ENCODE peak calls at places on chromosomes 7 and 10, in five cellular contexts. Z, J, G, F and A are unnamed samples. For H3K9me3, the result is how much of the 10 kb centered on the place peaks cover.

GRCh38 chr7:6299774-6300173 is 27.4 kb upstream of the CYTH3 start:
- DNase-seq in J (no peak), G (no peak), F (no peak), Z (no peak), A (no peak)

GRCh38 chr10:133325761-133326463 is 10.8 kb downstream of the CALY start:
- DNase-seq in Z (no peak), F (no peak), J (no peak), G (no peak), A (no peak)

GRCh38 chr7:142301299-142301698 is 43.4 kb upstream of the PRSS58 start:
- DNase-seq in F (no peak), J (no peak), Z (no peak), G (no peak), A (peak)

GRCh38 chr7:124856299-124856888 is 73.2 kb downstream of the POT1 start:
- DNase-seq in F (peak), G (peak), Z (peak), J (peak), A (peak)

GRCh38 chr7:105703207-105703930 is 122.1 kb upstream of the EFCAB10 start:
- DNase-seq in J (no peak), F (no peak), G (no peak), Z (no peak), A (no peak)

GRCh38 chr7:38424750-38425463 is 151.5 kb upstream of the TARP start:
- DNase-seq in Z (no peak), F (no peak), G (no peak), J (no peak), A (no peak)

GRCh38 chr10:5983813-5984212 is 6.5 kb upstream of the IL15RA start:
- DNase-seq in Z (no peak), F (no peak), G (no peak), J (no peak), A (no peak)

GRCh38 chr7:72751978-72752377 is 76.0 kb downstream of the TYW1B start:
- DNase-seq in Z (no peak), F (no peak), J (no peak), G (no peak), A (no peak)

GRCh38 chr10:17001961-17002749 is 127.5 kb downstream of the CUBN start:
- DNase-seq in F (no peak), Z (no peak), G (no peak), J (peak), A (no peak)

GRCh38 chr7:29332027-29332806 is 137.6 kb downstream of the CHN2 start:
- DNase-seq in F (no peak), Z (no peak), G (no peak), J (no peak), A (no peak)

GRCh38 chr7:356691-357462 is 66.9 kb downstream of the FOXL3 start:
- DNase-seq in J (no peak), G (no peak), Z (no peak), F (no peak), A (no peak)

GRCh38 chr10:104300736-104301292 is 31.8 kb downstream of the GSTO2 start:
- DNase-seq in Z (peak), J (peak), F (no peak), G (peak), A (peak)

GRCh38 chr7:100629117-100629711 is 12.1 kb downstream of the TFR2 start:
- DNase-seq in G (peak), F (peak), Z (no peak), J (no peak), A (peak)

GRCh38 chr10:19663344-19663743 is 152.9 kb upstream of the PLXDC2 start:
- DNase-seq in G (no peak), J (no peak), Z (no peak), F (no peak), A (no peak)

GRCh38 chr10:14146501-14146900 is 184.2 kb downstream of the FRMD4A start:
- DNase-seq in Z (no peak), J (peak), F (no peak), G (no peak), A (no peak)

GRCh38 chr7:55063633-55064032 is 44.8 kb downstream of the EGFR start:
- DNase-seq in F (no peak), Z (no peak), G (no peak), J (peak), A (peak)

GRCh38 chr7:30330134-30331111 is 46.0 kb downstream of the ZNRF2 start:
- DNase-seq in Z (peak), G (no peak), J (peak), F (no peak), A (no peak)

GRCh38 chr10:97537186-97537869 is 35.3 kb upstream of the ANKRD2 start:
- DNase-seq in G (no peak), F (no peak), Z (no peak), J (no peak), A (no peak)

GRCh38 chr10:128481152-128481551 is 354.9 kb upstream of the MKI67 start:
- DNase-seq in J (no peak), G (no peak), Z (no peak), F (no peak), A (no peak)

DNA sequence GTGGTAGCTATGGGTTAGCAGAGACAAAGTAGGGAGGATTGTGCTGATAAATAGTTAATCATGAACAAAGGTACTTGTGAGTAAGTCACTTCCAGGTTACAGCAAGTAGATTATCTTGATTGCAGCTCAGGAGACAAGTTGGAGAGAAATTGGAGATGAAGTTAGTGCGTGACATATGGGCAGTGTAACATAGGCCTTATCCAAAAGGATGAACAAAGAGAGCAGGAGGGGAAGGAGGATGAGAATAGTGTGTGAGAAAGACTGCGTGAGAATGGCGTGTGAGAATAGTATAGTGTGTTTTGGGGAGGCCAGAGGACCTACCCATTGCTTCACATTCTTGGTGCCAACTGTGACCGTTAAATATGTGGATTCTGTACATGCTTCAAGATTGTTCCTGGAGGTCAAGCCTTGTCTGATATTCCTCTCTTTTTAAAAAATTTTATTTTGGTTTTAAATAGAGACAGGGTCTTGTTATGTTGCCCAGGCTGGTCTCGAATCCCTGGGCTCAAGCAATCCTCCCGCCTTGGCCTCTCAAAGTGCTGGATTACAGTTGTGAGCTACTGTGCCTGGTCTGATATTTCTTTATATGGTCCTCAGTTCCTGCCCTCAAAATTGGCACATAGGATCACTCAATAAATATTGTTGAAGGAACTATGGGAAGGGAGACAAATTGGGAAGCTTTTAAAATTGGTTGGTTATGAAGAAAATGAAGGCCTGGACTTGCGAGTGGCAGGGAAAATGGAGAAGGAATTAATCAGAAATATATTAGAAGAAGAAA is 3.2 kb downstream of the VCL start:
- DNase-seq in J (no peak), F (no peak), G (no peak), Z (peak), A (no peak)
- H3K4me3 ChIP-seq in J (peak), F (peak), G (peak), Z (no peak), A (no peak)

DNA sequence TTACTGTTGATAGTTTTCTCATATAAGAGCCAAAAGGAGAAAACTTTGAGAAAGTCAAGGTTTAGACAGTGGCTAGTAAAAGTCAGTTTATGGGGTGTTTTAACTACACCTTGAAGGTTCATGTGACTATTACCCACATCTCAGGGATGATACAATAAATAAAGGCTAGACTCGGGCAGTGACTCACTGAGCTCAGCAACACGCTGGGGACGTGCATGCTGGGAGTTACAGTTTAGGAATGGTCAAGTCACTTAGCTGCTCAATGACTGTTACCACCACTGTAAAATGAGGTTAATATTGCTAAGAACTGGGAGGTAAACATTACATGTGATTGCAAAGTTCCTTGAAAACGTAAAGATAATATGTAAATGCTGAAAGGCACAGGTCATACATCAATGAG is 1254.4 kb upstream of the PHF14 start:
- DNase-seq in J (peak), Z (no peak), G (no peak), F (no peak), A (no peak)
- H3K9me3 ChIP-seq in J (under half), Z (under half), G (under half), F (under half), A (under half)

GRCh38 chr10:69651362-69651761 is 21.3 kb downstream of the FAM241B start:
- DNase-seq in G (no peak), F (no peak), J (no peak), Z (no peak), A (no peak)
- H3K4me3 ChIP-seq in G (no peak), F (no peak), J (no peak), Z (no peak), A (no peak)

GRCh38 chr7:157861551-157861950 is 524.7 kb downstream of the DNAJB6 start:
- DNase-seq in J (no peak), Z (no peak), G (no peak), F (no peak), A (no peak)
- H3K9me3 ChIP-seq in J (under half), Z (under half), G (under half), F (under half), A (under half)

GRCh38 chr7:46577394-46577793 is 656.3 kb upstream of the IGFBP3 start:
- DNase-seq in J (no peak), F (no peak), G (no peak), Z (no peak), A (no peak)

GRCh38 chr7:46581276-46581675 is 660.2 kb upstream of the IGFBP3 start:
- DNase-seq in Z (no peak), G (no peak), F (no peak), J (no peak), A (no peak)

GRCh38 chr7:46571996-46572395 is 650.9 kb upstream of the IGFBP3 start:
- DNase-seq in J (peak), Z (no peak), F (no peak), G (no peak), A (no peak)

GRCh38 chr7:46580756-46581155 is 659.7 kb upstream of the IGFBP3 start:
- DNase-seq in G (no peak), Z (no peak), J (no peak), F (no peak), A (no peak)

DNA sequence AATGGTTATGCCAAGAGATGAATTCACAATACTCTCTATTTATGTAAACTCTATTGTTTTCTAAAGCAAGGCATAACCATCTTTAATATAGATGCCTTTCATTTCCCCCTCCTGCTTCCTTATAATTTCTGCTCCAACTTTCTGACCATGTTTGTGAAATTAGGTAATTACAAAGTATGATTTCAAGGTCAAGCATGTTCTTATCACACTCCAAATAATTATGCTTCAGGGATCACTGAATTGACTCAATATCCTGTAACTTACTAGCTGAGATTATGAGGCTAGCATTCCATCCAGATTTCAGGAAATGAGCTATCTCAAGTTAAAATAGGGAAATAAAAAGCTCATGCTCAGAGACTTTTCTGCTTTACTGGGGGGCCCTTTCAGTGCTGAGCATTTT is 655.9 kb upstream of the IGFBP3 start:
- DNase-seq in J (peak), Z (no peak), F (no peak), G (no peak), A (no peak)
- H3K4me3 ChIP-seq in J (no peak), Z (no peak), F (no peak), G (no peak), A (no peak)

GRCh38 chr7:154767194-154767593 is 235.7 kb downstream of the PAXIP1 start:
- DNase-seq in Z (no peak), G (no peak), F (no peak), J (peak), A (no peak)
- H3K9me3 ChIP-seq in Z (under half), G (under half), F (under half), J (under half), A (under half)

GRCh38 chr10:132023092-132023811 is 41.5 kb upstream of the BNIP3 start:
- DNase-seq in G (peak), Z (peak), F (no peak), J (peak), A (peak)
- H3K4me3 ChIP-seq in G (peak), Z (peak), F (no peak), J (peak), A (no peak)

DNA sequence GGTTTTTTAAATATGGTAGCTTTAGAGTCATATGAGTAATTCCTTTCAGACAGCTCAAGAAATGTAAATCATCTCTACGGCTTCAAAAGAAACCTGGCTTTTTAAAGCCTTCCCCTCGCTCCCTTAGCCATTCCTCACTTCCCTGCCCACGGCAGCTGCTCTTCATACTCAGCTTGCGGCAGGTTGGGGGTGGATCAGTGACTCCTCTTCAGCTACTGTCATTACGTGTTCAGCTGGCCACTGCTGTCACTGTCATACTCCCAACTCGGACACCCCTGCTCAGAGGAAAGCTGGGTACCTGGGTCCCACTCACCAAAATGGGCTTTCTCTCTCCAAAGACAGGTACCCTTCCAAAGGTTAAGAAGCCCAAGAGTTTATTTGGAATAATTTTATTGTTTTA is 6.6 kb downstream of the YWHAG start:
- DNase-seq in G (no peak), F (no peak), J (no peak), Z (no peak), A (peak)
- H3K9me3 ChIP-seq in G (under half), F (under half), J (under half), Z (under half), A (under half)